ENCODE peak calls at places on chromosomes 16 and 17, in five cellular contexts. H, K, P, C and I are unnamed samples.

GRCh38 chr17:65662166-65662565 is 100.7 kb upstream of the AXIN2 start:
- DNase-seq in H (no peak), P (no peak), C (no peak), K (no peak), I (no peak)

GRCh38 chr17:29593546-29594440 is 861 bp downstream of the ANKRD13B start:
- DNase-seq in P (peak; percentile 67), H (peak; percentile 46), K (no peak), C (no peak), I (no peak)

GRCh38 chr17:49976163-49976827 is 7.3 kb downstream of the DLX4 start:
- DNase-seq in K (no peak), C (no peak), H (no peak), P (no peak), I (no peak)

GRCh38 chr17:67506966-67507365 is 129.9 kb downstream of the PITPNC1 start:
- DNase-seq in H (no peak), K (no peak), P (no peak), C (no peak), I (no peak)

GRCh38 chr17:704111-704864 is 10.4 kb downstream of the VPS53 start:
- DNase-seq in K (no peak), C (no peak), P (no peak), H (no peak), I (no peak)

GRCh38 chr17:80113033-80113484 is 11.7 kb downstream of the GAA start:
- DNase-seq in K (no peak), H (no peak), P (no peak), C (no peak), I (no peak)

GRCh38 chr17:17570207-17570797 is 21.2 kb downstream of the PEMT start:
- DNase-seq in K (no peak), C (peak; percentile 66), H (no peak), P (peak; percentile 12), I (no peak)

GRCh38 chr17:17700251-17700969 is 19.2 kb downstream of the RAI1 start:
- DNase-seq in C (no peak), H (no peak), P (no peak), K (no peak), I (no peak)

GRCh38 chr16:11235703-11235991 is 20.4 kb downstream of the SOCS1 start:
- DNase-seq in C (no peak), H (no peak), K (no peak), P (no peak), I (no peak)

GRCh38 chr17:73639322-73639721 is 4.9 kb downstream of the SDK2 start:
- DNase-seq in C (no peak), K (no peak), P (no peak), H (no peak), I (peak; percentile 13)

GRCh38 chr17:44536090-44536960 is 21.0 kb upstream of the FZD2 start:
- DNase-seq in H (no peak), P (no peak), C (no peak), K (no peak), I (peak; percentile 24)

GRCh38 chr17:11641521-11642275 is 43.4 kb downstream of the DNAH9 start:
- DNase-seq in C (no peak), H (no peak), K (no peak), P (no peak), I (no peak)

GRCh38 chr16:35569413-35569812 is 2110.0 kb downstream of the TP53TG3F start:
- DNase-seq in C (no peak), K (no peak), P (no peak), H (no peak), I (no peak)

GRCh38 chr17:69828087-69828486 is 246.9 kb upstream of the KCNJ16 start:
- DNase-seq in C (no peak), P (no peak), K (no peak), H (no peak), I (no peak)

GRCh38 chr16:84040823-84041391 is 1.7 kb downstream of the SLC38A8 start:
- DNase-seq in C (no peak), P (no peak), K (no peak), H (no peak), I (no peak)

GRCh38 chr17:45132569-45133463 is 501 bp upstream of the PLCD3 start:
- DNase-seq in C (peak; percentile 88), H (peak; percentile 86), K (peak; percentile 67), P (peak; percentile 75), I (peak; percentile 94)

GRCh38 chr16:82358601-82359221 is 188.7 kb upstream of the MPHOSPH6 start:
- DNase-seq in K (no peak), P (no peak), H (no peak), C (no peak), I (no peak)

GRCh38 chr16:3358884-3359283 is 3.2 kb downstream of the OR2C1 start:
- DNase-seq in H (no peak), C (no peak), P (no peak), K (no peak), I (no peak)

GRCh38 chr16:53094013-53094630 is 39.3 kb downstream of the CHD9 start:
- DNase-seq in H (peak; percentile 51), K (no peak), P (no peak), C (peak; percentile 73), I (peak; percentile 53)

GRCh38 chr17:47076171-47076570 is 97.1 kb upstream of the RPRML start:
- DNase-seq in C (no peak), K (no peak), H (no peak), P (no peak), I (no peak)

GRCh38 chr17:29883497-29883896 is 46.5 kb downstream of the SSH2 start:
- DNase-seq in P (no peak), C (no peak), H (no peak), K (no peak), I (no peak)

GRCh38 chr16:85652431-85653221 is 36.1 kb downstream of the GINS2 start:
- DNase-seq in P (peak; percentile 58), K (no peak), C (no peak), H (peak; percentile 80), I (no peak)

GRCh38 chr17:35245196-35245486 is 2.3 kb downstream of the SLFN5 start:
- DNase-seq in K (peak; percentile 68), H (no peak), P (peak; percentile 48), C (no peak), I (no peak)

GRCh38 chr17:21194688-21195087 is 19.3 kb downstream of the TMEM11 start:
- DNase-seq in C (no peak), P (no peak), H (no peak), K (no peak), I (no peak)

GRCh38 chr17:31411707-31412285 is 20.3 kb downstream of the RAB11FIP4 start:
- DNase-seq in C (no peak), H (no peak), K (no peak), P (no peak), I (no peak)

GRCh38 chr16:69601250-69601649 is 35.5 kb downstream of the NFAT5 start:
- DNase-seq in K (no peak), H (no peak), C (no peak), P (no peak), I (no peak)

GRCh38 chr17:42920922-42921321 is 20.3 kb downstream of the G6PC1 start:
- DNase-seq in H (no peak), K (no peak), P (no peak), C (no peak), I (no peak)

GRCh38 chr17:54950116-54950515 is 18.3 kb downstream of the COX11 start:
- DNase-seq in K (no peak), H (no peak), C (no peak), P (no peak), I (no peak)

GRCh38 chr17:794876-795275 is 12.7 kb downstream of the MRM3 start:
- DNase-seq in K (peak; percentile 47), H (peak; percentile 90), C (peak; percentile 86), P (peak; percentile 59), I (peak; percentile 72)

GRCh38 chr17:56110463-56111138 is 42.7 kb upstream of the ANKFN1 start:
- DNase-seq in K (no peak), H (no peak), P (no peak), C (no peak), I (no peak)

GRCh38 chr17:57747221-57748017 is 2.3 kb upstream of the CCDC182 start:
- DNase-seq in K (peak; percentile 76), H (no peak), P (peak; percentile 64), C (peak; percentile 63), I (peak; percentile 68)

GRCh38 chr17:49505854-49506253 is 10.8 kb downstream of the NGFR start:
- DNase-seq in C (no peak), K (no peak), P (no peak), H (no peak), I (no peak)

GRCh38 chr17:17125136-17126084 is 80.7 kb downstream of the PLD6 start:
- DNase-seq in C (no peak), H (no peak), K (no peak), P (peak; percentile 30), I (no peak)

GRCh38 chr16:82070656-82071369 is 35.8 kb downstream of the HSD17B2 start:
- DNase-seq in P (no peak), H (no peak), C (no peak), K (no peak), I (no peak)

GRCh38 chr17:7261377-7262191 is 694 bp downstream of the CLDN7 start:
- DNase-seq in C (no peak), P (peak; percentile 45), K (no peak), H (no peak), I (peak; percentile 59)

GRCh38 chr16:9647981-9648701 is 534.1 kb downstream of the GRIN2A start:
- DNase-seq in K (no peak), P (no peak), H (no peak), C (no peak), I (peak; percentile 20)

GRCh38 chr16:46426336-46426735 is 194.8 kb downstream of the SHCBP1 start:
- DNase-seq in H (no peak), C (no peak), K (no peak), P (no peak), I (no peak)

GRCh38 chr16:2251281-2252111 is at the start of gene ECI1:
- DNase-seq in H (peak; percentile 94), K (peak; percentile 85), C (peak; percentile 94), P (peak; percentile 87), I (peak; percentile 100)
- TF ChIP-seq CTCF in H (peak; percentile 81), K (peak; percentile 43), C (peak; percentile 66), P (peak; percentile 41), I (peak; percentile 64)

DNA sequence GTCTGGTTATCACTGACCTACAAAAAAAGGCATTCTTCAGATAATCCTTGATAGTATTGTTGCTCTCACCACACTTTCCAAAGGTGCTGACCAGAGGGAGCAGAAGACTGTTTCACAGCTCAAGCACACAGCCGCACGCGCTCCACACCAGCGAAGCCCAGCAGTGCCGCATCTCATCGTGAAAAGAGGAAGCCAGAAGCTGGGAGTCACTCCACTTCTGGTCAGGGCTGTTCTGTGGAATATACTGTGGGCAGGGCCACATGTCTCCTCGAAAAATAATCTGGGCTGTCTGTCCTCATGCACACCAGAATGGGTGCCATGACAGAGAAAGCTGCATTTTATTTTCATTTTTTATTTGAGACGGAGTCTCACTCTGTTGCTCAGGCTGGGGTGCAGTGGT is 7.3 kb upstream of the PRSS36 start:
- DNase-seq in K (no peak), P (no peak), C (no peak), H (no peak), I (peak; percentile 20)
- TF ChIP-seq CTCF in K (no peak), P (no peak), C (no peak), H (no peak), I (no peak)

GRCh38 chr17:9725575-9725974 is 65.8 kb downstream of the DHRS7C start:
- DNase-seq in H (peak; percentile 61), K (no peak), P (no peak), C (no peak), I (no peak)
- TF ChIP-seq CTCF in H (no peak), K (no peak), P (no peak), C (no peak), I (no peak)

DNA sequence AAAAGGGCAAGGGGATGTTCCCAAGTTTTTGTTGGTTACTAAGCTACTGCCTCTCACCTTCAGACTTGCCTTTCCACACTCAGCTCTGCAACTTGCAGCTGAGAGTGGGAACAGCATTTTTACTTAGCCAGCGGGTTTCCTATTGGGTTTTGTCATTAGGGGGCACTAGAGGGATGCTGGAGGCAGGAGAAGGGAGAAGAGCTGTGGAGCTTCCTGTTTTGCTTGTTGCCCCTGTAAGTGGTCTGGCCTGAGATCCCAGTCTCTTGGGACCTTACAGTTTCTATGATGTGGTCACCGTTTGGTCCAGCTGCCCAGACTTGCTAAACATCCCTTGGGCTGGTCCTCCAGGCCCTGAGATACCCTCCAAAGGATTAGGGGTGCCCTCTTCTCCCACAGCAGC is 209.6 kb upstream of the NLRP1 start:
- DNase-seq in K (no peak), P (no peak), H (no peak), C (no peak), I (no peak)
- TF ChIP-seq CTCF in K (peak; percentile 38), P (no peak), H (no peak), C (no peak), I (no peak)